ENCODE peak calls at places on chromosomes 12 and 14, in eight cellular contexts. D is sciatic nerve; L is neural progenitor cell; E is upper lobe of right lung; O is CD8-positive, alpha-beta memory T cell; T is adipocyte; Y is NCI-H460; Z is HCEC 1CT. M is an unnamed sample.

GRCh38 chr14:92040431-92041040 is 677 bp upstream of the TRIP11 start:
- DNase-seq in Y (peak), O (no peak), T (peak), E (no peak), D (no peak), L (no peak), Z (peak), M (no peak)

GRCh38 chr12:46390304-46390703 is 17.7 kb upstream of the SLC38A2 start:
- DNase-seq in T (no peak), Y (no peak), D (no peak), E (no peak), L (no peak), O (no peak), Z (no peak), M (no peak)

GRCh38 chr12:10213168-10214130 is 772 bp downstream of the GABARAPL1 start:
- DNase-seq in O (peak), T (peak), L (peak), E (peak), D (peak), Y (peak), Z (peak), M (no peak)

GRCh38 chr12:33440477-33440876 is 858 bp upstream of the SYT10 start:
- DNase-seq in Y (no peak), D (no peak), Z (no peak), T (no peak), O (no peak), E (no peak), L (no peak), M (no peak)

GRCh38 chr14:67704484-67705089 is 2.9 kb downstream of the RDH12 start:
- DNase-seq in Z (peak), O (peak), D (no peak), Y (peak), L (peak), T (peak), E (no peak), M (no peak)

GRCh38 chr14:65255583-65256443 is 153.5 kb upstream of the MAX start:
- DNase-seq in D (no peak), E (peak), T (no peak), L (peak), Y (no peak), O (no peak), Z (no peak), M (peak)

GRCh38 chr14:96455588-96455987 is 46.6 kb upstream of the PAPOLA start:
- DNase-seq in O (no peak), Z (peak), E (no peak), Y (no peak), L (no peak), D (no peak), T (no peak), M (no peak)

GRCh38 chr14:105622329-105622955 is 96.1 kb downstream of the TMEM121 start:
- DNase-seq in D (no peak), E (no peak), Y (no peak), T (no peak), O (no peak), L (no peak), Z (no peak), M (peak)

GRCh38 chr12:99959549-99960170 is 25.1 kb downstream of the ANKS1B start:
- DNase-seq in Z (peak), T (peak), E (no peak), O (no peak), D (no peak), Y (peak), L (no peak), M (no peak)

GRCh38 chr12:93884794-93885460 is 207.8 kb downstream of the CRADD start:
- DNase-seq in Z (no peak), L (no peak), T (peak), O (no peak), D (no peak), E (no peak), Y (no peak), M (no peak)

GRCh38 chr12:45232771-45233372 is 17.0 kb downstream of the ANO6 start:
- DNase-seq in E (no peak), Y (peak), D (no peak), L (no peak), Z (peak), O (no peak), T (peak), M (no peak)

GRCh38 chr12:58277231-58277630 is 335.9 kb downstream of the ATP23 start:
- DNase-seq in L (no peak), T (no peak), Z (no peak), E (no peak), O (no peak), Y (no peak), D (no peak), M (no peak)

GRCh38 chr12:110338754-110339153 is 57.7 kb downstream of the ATP2A2 start:
- DNase-seq in L (no peak), E (no peak), Y (no peak), D (no peak), T (no peak), Z (no peak), O (no peak), M (no peak)

GRCh38 chr14:97978336-97978735 is 1181.2 kb downstream of the VRK1 start:
- DNase-seq in E (peak), D (peak), Z (no peak), Y (peak), T (peak), L (peak), O (peak), M (peak)

GRCh38 chr12:6647083-6647604 is at the start of gene ACRBP:
- DNase-seq in D (peak), T (peak), E (peak), Z (no peak), L (peak), Y (peak), O (no peak), M (peak)

GRCh38 chr14:104423224-104423681 is 156.3 kb upstream of the C14orf180 start:
- DNase-seq in Y (no peak), T (no peak), Z (no peak), D (no peak), L (no peak), E (peak), O (no peak), M (peak)

GRCh38 chr14:63727231-63727735 is 582 bp downstream of the SGPP1 start:
- DNase-seq in T (peak), O (peak), L (peak), Y (no peak), D (peak), E (peak), Z (peak), M (peak)

GRCh38 chr12:20492251-20492728 is 124.0 kb downstream of the PDE3A start:
- DNase-seq in Z (peak), E (no peak), Y (peak), T (no peak), O (no peak), L (no peak), D (no peak), M (no peak)

GRCh38 chr12:53505086-53505485 is 2.2 kb downstream of the NPFF start:
- DNase-seq in L (no peak), T (peak), O (no peak), E (no peak), Z (peak), D (no peak), Y (no peak), M (no peak)

GRCh38 chr12:20757-21156 is 45.8 kb upstream of the IQSEC3 start:
- DNase-seq in Z (no peak), L (no peak), O (no peak), T (no peak), Y (no peak), E (no peak), D (no peak), M (no peak)

GRCh38 chr12:45878630-45879255 is 111.6 kb downstream of the SCAF11 start:
- DNase-seq in Y (peak), D (no peak), O (peak), E (no peak), T (peak), Z (no peak), L (no peak), M (no peak)

GRCh38 chr12:132162508-132163031 is 18.3 kb downstream of the NOC4L start:
- DNase-seq in O (no peak), E (peak), D (no peak), Z (peak), T (peak), L (no peak), Y (no peak), M (no peak)

GRCh38 chr14:96151242-96151641 is 53.4 kb upstream of the BDKRB2 start:
- DNase-seq in T (no peak), L (no peak), Z (no peak), Y (no peak), E (no peak), O (no peak), D (peak), M (peak)

GRCh38 chr12:30044206-30044605 is 260.5 kb upstream of the TMTC1 start:
- DNase-seq in Z (no peak), Y (no peak), T (no peak), L (no peak), D (no peak), E (no peak), O (no peak), M (no peak)

GRCh38 chr12:120536064-120536791 is 2.1 kb downstream of the RNF10 start:
- DNase-seq in L (no peak), Z (no peak), O (peak), E (no peak), Y (no peak), T (no peak), D (peak), M (no peak)

GRCh38 chr12:111462134-111462821 is 56.6 kb downstream of the SH2B3 start:
- DNase-seq in E (no peak), L (no peak), Z (peak), O (no peak), D (no peak), T (peak), Y (no peak), M (no peak)

GRCh38 chr12:57852620-57853509 is 6.3 kb upstream of the CTDSP2 start:
- DNase-seq in L (peak), Y (no peak), E (peak), Z (no peak), T (no peak), O (no peak), D (peak), M (peak)

GRCh38 chr12:3107071-3107583 is 29.9 kb downstream of the TSPAN9 start:
- DNase-seq in Z (no peak), O (no peak), D (no peak), L (peak), Y (no peak), E (no peak), T (peak), M (no peak)

GRCh38 chr14:50335389-50335788 is 23.3 kb downstream of the DMAC2L start:
- DNase-seq in E (no peak), L (peak), Y (no peak), D (peak), O (no peak), Z (peak), T (no peak), M (no peak)

GRCh38 chr14:104434214-104435076 is 145.1 kb upstream of the C14orf180 start:
- DNase-seq in Z (no peak), Y (no peak), T (no peak), L (no peak), E (peak), D (peak), O (no peak), M (peak)

GRCh38 chr14:67319142-67319541 is 40.5 kb downstream of the ATP6V1D start:
- DNase-seq in Y (no peak), O (no peak), D (no peak), L (no peak), Z (peak), E (no peak), T (no peak), M (no peak)

GRCh38 chr14:67228325-67228984 is 12.8 kb upstream of the PALS1 start:
- DNase-seq in E (no peak), T (no peak), Z (peak), D (no peak), Y (no peak), O (no peak), L (no peak), M (no peak)

GRCh38 chr14:59296508-59296907 is 108.0 kb downstream of the DAAM1 start:
- DNase-seq in L (no peak), Z (no peak), T (no peak), D (no peak), Y (no peak), E (no peak), O (no peak), M (no peak)

GRCh38 chr12:50017047-50017446 is 8.2 kb downstream of the RACGAP1 start:
- DNase-seq in E (no peak), Z (peak), D (peak), T (peak), L (no peak), Y (peak), O (no peak), M (no peak)

GRCh38 chr12:2683283-2684025 is 111.3 kb upstream of the FKBP4 start:
- DNase-seq in L (no peak), Z (no peak), T (no peak), O (no peak), E (no peak), D (no peak), Y (no peak), M (no peak)

GRCh38 chr12:44874981-44875416 is 1.1 kb downstream of the NELL2 start:
- DNase-seq in O (peak), T (peak), D (no peak), E (no peak), Y (no peak), L (peak), Z (no peak), M (peak)